ENCODE peak calls at places on chromosomes 13 and 19, in six cellular contexts. One of them, this sample, is unnamed. For H3K4me1, the result is how much of the 10 kb centered on the place peaks cover.

GRCh38 chr19:43311256-43311655 is 41.9 kb upstream of the PSG9 start:
- DNase-seq in tibial artery: no peak
- DNase-seq in PC-9: no peak
- DNase-seq in kidney: no peak
- DNase-seq in tibial nerve: no peak
- DNase-seq in ascending aorta: no peak
- DNase-seq in this sample: no peak

GRCh38 chr13:48412881-48413351 is at the start of gene LPAR6:
- DNase-seq in tibial artery: no peak
- DNase-seq in PC-9: no peak
- DNase-seq in kidney: no peak
- DNase-seq in tibial nerve: peak
- DNase-seq in ascending aorta: no peak
- DNase-seq in this sample: peak

GRCh38 chr19:6417713-6418561 is 6.7 kb downstream of the KHSRP start:
- DNase-seq in tibial artery: no peak
- DNase-seq in PC-9: no peak
- DNase-seq in kidney: no peak
- DNase-seq in tibial nerve: no peak
- DNase-seq in ascending aorta: no peak
- DNase-seq in this sample: no peak

GRCh38 chr13:38921081-38921480 is 69.5 kb downstream of the STOML3 start:
- DNase-seq in tibial artery: no peak
- DNase-seq in PC-9: no peak
- DNase-seq in kidney: no peak
- DNase-seq in tibial nerve: no peak
- DNase-seq in ascending aorta: no peak
- DNase-seq in this sample: no peak

GRCh38 chr13:92767468-92767867 is 459.1 kb upstream of the GPC6 start:
- DNase-seq in tibial artery: no peak
- DNase-seq in PC-9: no peak
- DNase-seq in kidney: no peak
- DNase-seq in tibial nerve: no peak
- DNase-seq in ascending aorta: no peak
- DNase-seq in this sample: peak

GRCh38 chr19:16876904-16877361 is 11.9 kb upstream of the F2RL3 start:
- DNase-seq in tibial artery: no peak
- DNase-seq in PC-9: peak
- DNase-seq in kidney: no peak
- DNase-seq in tibial nerve: no peak
- DNase-seq in ascending aorta: no peak
- DNase-seq in this sample: no peak

GRCh38 chr19:19280561-19280960 is 7.5 kb upstream of the TM6SF2 start:
- DNase-seq in tibial artery: no peak
- DNase-seq in PC-9: no peak
- DNase-seq in kidney: no peak
- DNase-seq in tibial nerve: no peak
- DNase-seq in ascending aorta: no peak
- DNase-seq in this sample: no peak

GRCh38 chr13:113739527-113740285 is 19.3 kb upstream of the TMEM255B start:
- DNase-seq in tibial artery: no peak
- DNase-seq in PC-9: no peak
- DNase-seq in kidney: peak
- DNase-seq in tibial nerve: no peak
- DNase-seq in ascending aorta: no peak
- DNase-seq in this sample: no peak

GRCh38 chr19:54017266-54017665 is 25.8 kb downstream of the CACNG6 start:
- DNase-seq in tibial artery: no peak
- DNase-seq in PC-9: peak
- DNase-seq in kidney: no peak
- DNase-seq in tibial nerve: no peak
- DNase-seq in ascending aorta: no peak
- DNase-seq in this sample: peak

GRCh38 chr13:21925720-21926119 is 254.8 kb downstream of the FGF9 start:
- DNase-seq in tibial artery: no peak
- DNase-seq in PC-9: no peak
- DNase-seq in kidney: no peak
- DNase-seq in tibial nerve: no peak
- DNase-seq in ascending aorta: peak
- DNase-seq in this sample: peak

GRCh38 chr13:114230117-114230516 is 4.6 kb upstream of the CDC16 start:
- DNase-seq in tibial artery: no peak
- DNase-seq in PC-9: no peak
- DNase-seq in kidney: no peak
- DNase-seq in tibial nerve: no peak
- DNase-seq in ascending aorta: no peak
- DNase-seq in this sample: peak

GRCh38 chr19:18833141-18833476 is 1.4 kb downstream of the UPF1 start:
- DNase-seq in tibial artery: no peak
- DNase-seq in PC-9: no peak
- DNase-seq in kidney: no peak
- DNase-seq in tibial nerve: no peak
- DNase-seq in ascending aorta: no peak
- DNase-seq in this sample: peak

GRCh38 chr13:98500963-98501421 is 75.9 kb downstream of the STK24 start:
- DNase-seq in tibial artery: no peak
- DNase-seq in PC-9: no peak
- DNase-seq in kidney: no peak
- DNase-seq in tibial nerve: no peak
- DNase-seq in ascending aorta: no peak
- DNase-seq in this sample: no peak

GRCh38 chr13:98504029-98504351 is 72.9 kb downstream of the STK24 start:
- DNase-seq in tibial artery: no peak
- DNase-seq in PC-9: no peak
- DNase-seq in kidney: no peak
- DNase-seq in tibial nerve: no peak
- DNase-seq in ascending aorta: no peak
- DNase-seq in this sample: no peak

GRCh38 chr13:98506343-98507059 is 70.4 kb downstream of the STK24 start:
- DNase-seq in tibial artery: no peak
- DNase-seq in PC-9: no peak
- DNase-seq in kidney: no peak
- DNase-seq in tibial nerve: no peak
- DNase-seq in ascending aorta: no peak
- DNase-seq in this sample: no peak

GRCh38 chr13:98504371-98504963 is 72.4 kb downstream of the STK24 start:
- DNase-seq in tibial artery: no peak
- DNase-seq in PC-9: no peak
- DNase-seq in kidney: no peak
- DNase-seq in tibial nerve: no peak
- DNase-seq in ascending aorta: no peak
- DNase-seq in this sample: no peak

GRCh38 chr13:98503175-98504028 is 73.5 kb downstream of the STK24 start:
- DNase-seq in tibial artery: no peak
- DNase-seq in PC-9: no peak
- DNase-seq in kidney: no peak
- DNase-seq in tibial nerve: no peak
- DNase-seq in ascending aorta: no peak
- DNase-seq in this sample: peak
- H3K4me1 ChIP-seq in tibial artery: under half
- H3K4me1 ChIP-seq in PC-9: under half
- H3K4me1 ChIP-seq in kidney: under half
- H3K4me1 ChIP-seq in tibial nerve: half or more
- H3K4me1 ChIP-seq in ascending aorta: under half
- H3K4me1 ChIP-seq in this sample: under half

DNA sequence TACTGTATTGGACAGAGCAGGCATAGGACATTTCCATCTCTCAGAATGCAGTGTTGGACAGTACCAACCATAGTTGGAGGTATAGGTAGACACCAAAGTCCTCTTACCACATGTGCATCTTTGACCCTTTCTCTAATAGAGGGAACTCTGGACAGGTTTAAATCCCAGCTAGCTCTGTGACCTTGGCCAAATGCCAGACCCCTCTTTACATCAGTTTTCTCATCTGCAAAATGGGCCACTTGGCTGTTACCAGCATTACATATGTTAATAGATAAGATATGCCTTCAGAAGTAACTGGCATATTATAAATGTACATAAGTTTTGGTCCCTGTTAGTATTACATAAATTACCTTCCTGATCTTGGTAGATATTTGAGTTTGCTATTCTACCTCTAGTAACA is 54.3 kb downstream of the CDK8 start:
- DNase-seq in tibial artery: no peak
- DNase-seq in PC-9: no peak
- DNase-seq in kidney: no peak
- DNase-seq in tibial nerve: no peak
- DNase-seq in ascending aorta: no peak
- DNase-seq in this sample: no peak
- H3K27ac ChIP-seq in tibial artery: no peak
- H3K27ac ChIP-seq in PC-9: no peak
- H3K27ac ChIP-seq in kidney: no peak
- H3K27ac ChIP-seq in tibial nerve: no peak
- H3K27ac ChIP-seq in ascending aorta: no peak
- H3K27ac ChIP-seq in this sample: no peak

GRCh38 chr19:10611907-10612306 is 13.4 kb upstream of the SLC44A2 start:
- DNase-seq in tibial artery: no peak
- DNase-seq in PC-9: no peak
- DNase-seq in kidney: no peak
- DNase-seq in tibial nerve: no peak
- DNase-seq in ascending aorta: no peak
- DNase-seq in this sample: no peak
- H3K4me3 ChIP-seq in tibial artery: no peak
- H3K4me3 ChIP-seq in PC-9: no peak
- H3K4me3 ChIP-seq in kidney: no peak
- H3K4me3 ChIP-seq in tibial nerve: no peak
- H3K4me3 ChIP-seq in ascending aorta: no peak
- H3K4me3 ChIP-seq in this sample: no peak

DNA sequence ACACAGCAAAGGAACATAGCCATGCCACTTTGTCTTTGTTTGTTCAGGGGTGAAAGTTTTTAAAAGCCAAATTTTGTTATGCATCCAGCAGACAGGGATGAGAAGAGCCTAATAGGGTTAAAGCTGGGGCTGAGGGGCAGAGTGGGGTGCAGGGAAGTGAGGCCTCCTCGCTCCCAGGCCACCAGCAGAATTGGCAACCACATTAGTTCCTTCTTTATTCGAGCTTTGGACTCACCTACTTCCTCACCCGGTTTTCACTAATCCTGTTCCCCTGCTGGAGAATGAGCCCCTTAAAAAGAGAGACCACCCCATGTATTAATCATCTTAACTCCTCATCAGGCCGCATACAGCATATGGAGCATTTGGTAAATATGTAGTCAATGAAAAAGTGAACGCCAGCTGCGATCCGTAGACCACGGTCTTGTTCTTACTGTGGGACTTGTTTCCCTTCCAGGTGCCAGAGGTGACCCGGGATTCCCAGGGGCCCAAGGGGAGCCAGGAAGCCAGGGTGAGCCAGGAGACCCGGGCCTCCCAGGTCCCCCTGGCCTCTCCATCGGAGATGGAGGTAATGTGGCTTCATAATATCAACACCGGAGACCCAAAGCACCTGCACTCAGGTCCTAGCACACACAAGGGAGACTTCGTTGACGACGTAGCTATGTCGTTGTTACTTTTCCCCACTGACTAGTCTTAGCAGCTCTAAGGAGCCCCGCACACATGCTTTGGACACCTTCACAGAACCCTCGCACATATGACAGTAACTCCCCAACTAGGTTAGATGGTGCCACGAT is 112.1 kb downstream of the RAB20 start:
- DNase-seq in tibial artery: no peak
- DNase-seq in PC-9: no peak
- DNase-seq in kidney: peak
- DNase-seq in tibial nerve: no peak
- DNase-seq in ascending aorta: peak
- DNase-seq in this sample: no peak
- H3K4me1 ChIP-seq in tibial artery: under half
- H3K4me1 ChIP-seq in PC-9: half or more
- H3K4me1 ChIP-seq in kidney: under half
- H3K4me1 ChIP-seq in tibial nerve: under half
- H3K4me1 ChIP-seq in ascending aorta: under half
- H3K4me1 ChIP-seq in this sample: under half

DNA sequence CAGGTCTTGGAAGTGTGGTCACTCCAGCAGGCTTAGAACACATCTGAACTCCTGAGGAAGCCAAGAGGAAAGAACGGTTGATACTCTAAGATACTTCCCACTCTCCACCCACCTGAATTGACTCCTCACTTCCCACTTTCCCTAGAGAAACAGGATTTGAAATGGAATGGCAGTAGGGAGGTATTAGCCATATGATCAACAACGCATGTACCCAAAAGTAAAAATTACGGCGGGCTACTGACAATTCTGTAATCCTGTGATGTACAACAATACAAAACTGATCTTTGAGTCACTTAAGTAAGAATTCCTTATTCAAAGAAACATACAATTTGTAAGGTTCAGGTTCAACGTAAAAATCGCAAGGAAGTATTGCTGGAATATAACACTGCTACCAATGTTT is 3.2 kb downstream of the SPRY2 start:
- DNase-seq in tibial artery: no peak
- DNase-seq in PC-9: no peak
- DNase-seq in kidney: no peak
- DNase-seq in tibial nerve: no peak
- DNase-seq in ascending aorta: no peak
- DNase-seq in this sample: peak
- H3K27ac ChIP-seq in tibial artery: peak
- H3K27ac ChIP-seq in PC-9: no peak
- H3K27ac ChIP-seq in kidney: no peak
- H3K27ac ChIP-seq in tibial nerve: peak
- H3K27ac ChIP-seq in ascending aorta: peak
- H3K27ac ChIP-seq in this sample: peak